ENCODE peak calls at places on chromosomes 16 and 17, in eight cellular contexts. J is T47D; S is iris pigment epithelial cell; B is HS-27A; G is tibial nerve; I is GF-D8; Q is activated CD4-positive, alpha-beta T cell treated with anti-CD3 and anti-CD28 coated beads, Interleukin-2, amount 50 U/mL, for 1 hour; M is astrocyte of the cerebellum. D is an unnamed sample.

GRCh38 chr17:5843366-5844026 is 226.7 kb upstream of the WSCD1 start:
- DNase-seq in J (no peak), S (no peak), B (no peak), G (no peak), I (no peak), Q (no peak), M (no peak), D (no peak)

GRCh38 chr17:8314797-8315739 is 5.0 kb downstream of the ARHGEF15 start:
- DNase-seq in J (peak), S (no peak), B (no peak), G (no peak), I (no peak), Q (no peak), M (no peak), D (no peak)

GRCh38 chr16:70796301-70796700 is 4.7 kb downstream of the VAC14 start:
- DNase-seq in J (no peak), S (no peak), B (no peak), G (no peak), I (no peak), Q (no peak), M (no peak), D (no peak)

GRCh38 chr17:9883451-9883850 is 21.6 kb downstream of the RCVRN start:
- DNase-seq in J (no peak), S (no peak), B (no peak), G (no peak), I (no peak), Q (no peak), M (no peak), D (no peak)

GRCh38 chr17:11991461-11991860 is 5.8 kb downstream of the ZNF18 start:
- DNase-seq in J (no peak), S (no peak), B (no peak), G (no peak), I (no peak), Q (no peak), M (no peak), D (no peak)

GRCh38 chr17:31631759-31632158 is 227.3 kb downstream of the COPRS start:
- DNase-seq in J (no peak), S (no peak), B (no peak), G (no peak), I (no peak), Q (no peak), M (no peak), D (no peak)

GRCh38 chr17:43645765-43646481 is 15.8 kb downstream of the MEOX1 start:
- DNase-seq in J (no peak), S (peak), B (no peak), G (peak), I (no peak), Q (no peak), M (no peak), D (no peak)

GRCh38 chr16:69932228-69932627 is 18.9 kb upstream of the CLEC18A start:
- DNase-seq in J (no peak), S (no peak), B (no peak), G (no peak), I (no peak), Q (no peak), M (no peak), D (no peak)

GRCh38 chr17:64603987-64604386 is 58.1 kb downstream of the SMURF2 start:
- DNase-seq in J (no peak), S (no peak), B (no peak), G (no peak), I (no peak), Q (no peak), M (no peak), D (no peak)

GRCh38 chr17:16820979-16821543 is 131.0 kb downstream of the CCDC144A start:
- DNase-seq in J (no peak), S (no peak), B (no peak), G (no peak), I (no peak), Q (no peak), M (no peak), D (no peak)

GRCh38 chr17:20059728-20060188 is 50.6 kb downstream of the SPECC1 start:
- DNase-seq in J (no peak), S (peak), B (no peak), G (no peak), I (no peak), Q (no peak), M (no peak), D (no peak)

GRCh38 chr16:68387301-68387700 is 61.0 kb downstream of the SMPD3 start:
- DNase-seq in J (no peak), S (no peak), B (no peak), G (no peak), I (no peak), Q (no peak), M (no peak), D (no peak)

GRCh38 chr16:74034862-74035261 is 261.8 kb upstream of the PSMD7 start:
- DNase-seq in J (peak), S (peak), B (no peak), G (no peak), I (no peak), Q (no peak), M (no peak), D (peak)

GRCh38 chr16:85860413-85861094 is 38.4 kb upstream of the IRF8 start:
- DNase-seq in J (no peak), S (no peak), B (no peak), G (no peak), I (no peak), Q (no peak), M (no peak), D (no peak)

GRCh38 chr17:65914784-65915342 is 277.1 kb downstream of the CEP112 start:
- DNase-seq in J (no peak), S (peak), B (no peak), G (no peak), I (no peak), Q (no peak), M (no peak), D (no peak)

GRCh38 chr16:29900102-29900887 is at the start of gene ASPHD1:
- DNase-seq in J (peak), S (peak), B (peak), G (peak), I (no peak), Q (peak), M (no peak), D (peak)

GRCh38 chr16:49419016-49419415 is 45.4 kb downstream of the C16orf78 start:
- DNase-seq in J (no peak), S (no peak), B (no peak), G (no peak), I (no peak), Q (no peak), M (no peak), D (no peak)

GRCh38 chr17:49146620-49147306 is 14.2 kb downstream of the B4GALNT2 start:
- DNase-seq in J (no peak), S (peak), B (peak), G (no peak), I (no peak), Q (no peak), M (peak), D (peak)

GRCh38 chr16:9817586-9817985 is 364.6 kb downstream of the GRIN2A start:
- DNase-seq in J (no peak), S (no peak), B (no peak), G (no peak), I (no peak), Q (no peak), M (no peak), D (no peak)

GRCh38 chr17:80769516-80769915 is 222.1 kb upstream of the CHMP6 start:
- DNase-seq in J (no peak), S (no peak), B (no peak), G (no peak), I (no peak), Q (no peak), M (no peak), D (no peak)

GRCh38 chr16:57999366-57999970 is 1.0 kb downstream of the ZNF319 start:
- DNase-seq in J (no peak), S (peak), B (no peak), G (no peak), I (peak), Q (peak), M (no peak), D (no peak)

GRCh38 chr16:85463228-85463611 is 149.9 kb upstream of the GSE1 start:
- DNase-seq in J (no peak), S (no peak), B (no peak), G (no peak), I (no peak), Q (no peak), M (no peak), D (no peak)

GRCh38 chr17:9431620-9432019 is 144.0 kb downstream of the STX8 start:
- DNase-seq in J (no peak), S (no peak), B (no peak), G (no peak), I (no peak), Q (no peak), M (no peak), D (no peak)

D was measured in amniotic stem cell.